ENCODE peak calls at places on chromosomes 13 and 19, in five cellular contexts. Z is left lung; J is CD8-positive, alpha-beta T cell; I is lower leg skin; Q is AG10803. U is an unnamed sample.

GRCh38 chr13:37640499-37640898 is 41.9 kb upstream of the POSTN start:
- DNase-seq in Z (no peak), J (no peak), I (no peak), Q (peak), U (no peak)

GRCh38 chr13:83325454-83325853 is 556.8 kb downstream of the SLITRK1 start:
- DNase-seq in Z (no peak), J (no peak), I (no peak), Q (peak), U (no peak)

GRCh38 chr13:28415994-28416411 is 78.9 kb downstream of the FLT1 start:
- DNase-seq in Z (no peak), J (no peak), I (no peak), Q (no peak), U (no peak)

GRCh38 chr13:99386911-99387788 is 80.0 kb upstream of the GPR183 start:
- DNase-seq in Z (peak), J (peak), I (peak), Q (no peak), U (peak)

GRCh38 chr13:46150134-46150693 is 31.8 kb downstream of the LCP1 start:
- DNase-seq in Z (no peak), J (no peak), I (no peak), Q (no peak), U (no peak)

GRCh38 chr13:26184791-26185250 is 37.3 kb downstream of the RNF6 start:
- DNase-seq in Z (no peak), J (peak), I (peak), Q (peak), U (peak)

GRCh38 chr13:111965466-111966214 is 101.3 kb upstream of the SOX1 start:
- DNase-seq in Z (no peak), J (no peak), I (no peak), Q (no peak), U (no peak)

GRCh38 chr13:51765142-51765515 is 38.8 kb downstream of the DHRS12 start:
- DNase-seq in Z (no peak), J (no peak), I (no peak), Q (peak), U (no peak)

GRCh38 chr13:100131863-100132574 is 43.1 kb downstream of the PCCA start:
- DNase-seq in Z (no peak), J (no peak), I (no peak), Q (peak), U (no peak)

GRCh38 chr19:40165362-40165937 is 25.8 kb upstream of the MAP3K10 start:
- DNase-seq in Z (peak), J (peak), I (peak), Q (peak), U (peak)

GRCh38 chr13:80278706-80279105 is 62.2 kb downstream of the SPRY2 start:
- DNase-seq in Z (peak), J (no peak), I (no peak), Q (no peak), U (no peak)

DNA sequence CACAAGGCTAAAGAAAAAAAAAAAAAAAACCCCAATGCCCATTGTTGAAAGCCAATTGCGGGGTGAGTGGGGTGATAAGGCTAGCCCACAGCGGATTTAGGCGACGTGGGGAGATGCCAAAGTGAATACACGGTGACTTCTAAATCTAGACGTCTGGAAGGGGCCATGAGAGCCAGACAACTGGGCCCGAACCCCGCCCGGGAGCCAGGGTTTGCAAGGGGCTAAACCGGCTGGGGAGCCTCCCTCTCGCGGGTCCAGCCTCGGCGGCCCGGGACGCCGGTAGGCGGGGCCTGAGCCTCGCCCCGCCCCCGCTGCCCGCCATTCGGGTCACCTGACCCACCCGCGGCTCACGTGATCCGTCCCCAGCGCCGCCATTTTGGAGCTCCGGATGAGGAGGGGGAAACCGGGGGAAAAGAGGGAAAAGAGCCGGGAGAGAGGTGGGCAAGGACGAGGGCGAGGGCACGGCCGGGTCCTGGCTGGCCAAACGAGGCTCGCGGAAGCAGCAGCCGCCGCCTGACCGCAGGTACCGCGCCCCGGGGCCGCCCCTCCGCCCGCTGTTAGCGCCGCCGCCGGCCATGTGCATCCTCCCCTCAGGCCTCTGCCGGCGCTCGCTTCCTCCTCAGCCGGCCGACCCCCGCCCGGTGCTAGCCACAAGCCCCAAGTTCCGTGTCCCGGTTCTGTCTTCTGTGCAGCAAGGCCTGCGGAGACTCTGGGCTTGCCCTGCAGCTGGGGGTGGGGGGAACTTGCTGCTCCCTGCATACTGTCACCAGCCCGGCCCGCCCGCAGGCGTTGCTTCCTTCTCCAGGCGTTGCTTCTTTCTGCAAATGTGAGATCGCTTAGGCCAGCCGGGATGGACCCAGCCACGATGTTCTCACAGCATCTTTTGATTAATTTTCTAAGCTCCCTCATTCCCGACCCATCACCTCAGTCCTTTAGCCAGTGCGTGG is at the start of gene ZNF507:
- DNase-seq in Z (peak), J (peak), I (peak), Q (peak), U (peak)
- TF ChIP-seq CTCF in Z (no peak), J (no peak), I (no peak), Q (no peak), U (no peak)

DNA sequence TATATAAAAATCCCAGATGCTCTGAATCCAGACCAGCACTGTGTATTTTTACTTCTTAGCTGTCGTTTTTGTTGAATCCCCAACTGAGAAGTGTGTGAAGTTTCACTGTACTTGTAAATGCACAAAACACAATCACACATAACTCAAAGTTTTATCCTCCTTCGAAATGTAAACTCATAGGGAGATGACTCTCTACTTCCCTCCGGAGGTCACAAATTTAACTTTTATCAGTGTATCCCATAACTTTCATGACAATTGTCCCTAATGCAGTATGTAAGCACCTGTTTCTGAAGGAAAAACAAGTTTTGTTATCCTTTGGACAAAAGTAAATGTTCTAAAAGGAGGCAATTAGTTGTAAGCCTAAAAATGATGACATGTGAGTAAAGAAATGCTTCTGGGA is 665.0 kb upstream of the SLITRK6 start:
- DNase-seq in Z (no peak), J (no peak), I (no peak), Q (no peak), U (no peak)
- TF ChIP-seq CTCF in Z (no peak), J (no peak), I (no peak), Q (no peak), U (peak)

DNA sequence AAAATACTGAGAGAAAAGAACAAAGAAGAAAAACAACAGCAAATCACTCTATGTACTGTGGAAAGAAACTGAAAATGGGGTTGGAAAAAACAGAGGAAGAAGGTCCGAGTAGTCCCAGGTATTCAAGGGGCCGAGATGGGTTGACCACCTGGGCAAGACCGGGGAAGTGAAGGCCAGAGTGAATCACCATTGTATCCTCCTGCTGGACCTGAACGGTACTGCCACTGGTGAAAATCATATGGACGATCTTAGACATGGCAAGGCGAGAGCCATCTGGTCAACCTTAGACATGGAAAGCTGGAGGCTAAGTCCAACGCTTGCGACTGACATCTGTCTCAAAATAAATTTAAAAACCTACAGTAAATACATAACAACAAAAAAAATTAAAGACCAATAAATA is 44.4 kb upstream of the ZNF91 start:
- DNase-seq in Z (no peak), J (no peak), I (no peak), Q (no peak), U (no peak)
- TF ChIP-seq CTCF in Z (no peak), J (no peak), I (no peak), Q (peak), U (peak)

GRCh38 chr13:102571075-102571474 is 25.7 kb upstream of the TPP2 start:
- DNase-seq in Z (no peak), J (no peak), I (no peak), Q (no peak), U (peak)
- TF ChIP-seq CTCF in Z (no peak), J (no peak), I (no peak), Q (peak), U (peak)

GRCh38 chr13:110555601-110556223 is 5.8 kb downstream of the RAB20 start:
- DNase-seq in Z (no peak), J (no peak), I (no peak), Q (no peak), U (no peak)
- TF ChIP-seq CTCF in Z (no peak), J (no peak), I (no peak), Q (no peak), U (no peak)

GRCh38 chr13:75225288-75225687 is 256.7 kb downstream of the TBC1D4 start:
- DNase-seq in Z (no peak), J (no peak), I (no peak), Q (no peak), U (no peak)

GRCh38 chr13:75226092-75226491 is 255.9 kb downstream of the TBC1D4 start:
- DNase-seq in Z (peak), J (no peak), I (no peak), Q (no peak), U (no peak)

GRCh38 chr13:75231235-75231634 is 250.7 kb downstream of the TBC1D4 start:
- DNase-seq in Z (no peak), J (no peak), I (no peak), Q (no peak), U (no peak)

GRCh38 chr13:75223981-75224742 is 257.8 kb downstream of the TBC1D4 start:
- DNase-seq in Z (no peak), J (no peak), I (no peak), Q (peak), U (peak)

GRCh38 chr13:75226755-75227435 is 255.1 kb downstream of the TBC1D4 start:
- DNase-seq in Z (no peak), J (no peak), I (no peak), Q (peak), U (no peak)
- TF ChIP-seq CTCF in Z (no peak), J (no peak), I (no peak), Q (no peak), U (no peak)

DNA sequence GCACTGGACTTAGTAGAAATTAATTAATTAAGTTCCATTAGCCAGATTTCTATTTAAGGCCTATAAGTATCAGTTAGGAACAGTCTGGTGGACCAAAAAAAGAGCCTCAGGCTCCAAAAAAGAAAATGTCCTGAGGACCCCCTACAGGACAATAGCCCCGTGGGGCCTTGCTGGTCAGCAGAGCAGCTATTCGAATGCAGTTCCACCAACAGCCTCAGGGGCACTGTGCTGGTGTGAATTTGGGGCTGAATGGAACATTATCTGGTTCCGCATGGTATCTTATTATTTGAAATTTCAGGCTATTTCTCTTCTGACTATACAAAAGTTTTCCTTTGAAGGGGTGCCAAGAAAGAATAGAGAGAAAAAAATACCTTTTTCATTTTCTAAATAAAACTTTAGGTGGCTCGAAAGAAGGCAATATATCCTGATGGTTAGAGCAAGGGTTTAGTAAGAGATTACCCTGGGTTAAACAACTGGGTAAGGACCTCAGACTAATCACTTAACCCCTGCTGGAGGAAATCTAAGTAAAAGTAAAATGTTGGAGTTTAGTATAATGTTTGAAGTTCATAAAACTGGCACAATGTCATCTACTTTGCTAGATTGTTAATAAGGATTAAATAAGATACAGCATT is 147.2 kb downstream of the MIPEP start:
- DNase-seq in Z (no peak), J (no peak), I (no peak), Q (no peak), U (peak)
- TF ChIP-seq CTCF in Z (peak), J (no peak), I (no peak), Q (peak), U (peak)

GRCh38 chr19:41897820-41898219 is 14.8 kb downstream of the ARHGEF1 start:
- DNase-seq in Z (peak), J (no peak), I (no peak), Q (no peak), U (no peak)

GRCh38 chr19:41894350-41894749 is 11.4 kb downstream of the ARHGEF1 start:
- DNase-seq in Z (peak), J (no peak), I (no peak), Q (no peak), U (peak)

GRCh38 chr19:41896581-41896942 is 13.6 kb downstream of the ARHGEF1 start:
- DNase-seq in Z (no peak), J (no peak), I (no peak), Q (no peak), U (no peak)

GRCh38 chr19:41897181-41897580 is 14.2 kb downstream of the ARHGEF1 start:
- DNase-seq in Z (no peak), J (no peak), I (no peak), Q (no peak), U (no peak)

GRCh38 chr19:41895745-41896580 is 13.0 kb downstream of the ARHGEF1 start:
- DNase-seq in Z (no peak), J (no peak), I (no peak), Q (no peak), U (peak)
- TF ChIP-seq CTCF in Z (no peak), J (peak), I (no peak), Q (peak), U (peak)

DNA sequence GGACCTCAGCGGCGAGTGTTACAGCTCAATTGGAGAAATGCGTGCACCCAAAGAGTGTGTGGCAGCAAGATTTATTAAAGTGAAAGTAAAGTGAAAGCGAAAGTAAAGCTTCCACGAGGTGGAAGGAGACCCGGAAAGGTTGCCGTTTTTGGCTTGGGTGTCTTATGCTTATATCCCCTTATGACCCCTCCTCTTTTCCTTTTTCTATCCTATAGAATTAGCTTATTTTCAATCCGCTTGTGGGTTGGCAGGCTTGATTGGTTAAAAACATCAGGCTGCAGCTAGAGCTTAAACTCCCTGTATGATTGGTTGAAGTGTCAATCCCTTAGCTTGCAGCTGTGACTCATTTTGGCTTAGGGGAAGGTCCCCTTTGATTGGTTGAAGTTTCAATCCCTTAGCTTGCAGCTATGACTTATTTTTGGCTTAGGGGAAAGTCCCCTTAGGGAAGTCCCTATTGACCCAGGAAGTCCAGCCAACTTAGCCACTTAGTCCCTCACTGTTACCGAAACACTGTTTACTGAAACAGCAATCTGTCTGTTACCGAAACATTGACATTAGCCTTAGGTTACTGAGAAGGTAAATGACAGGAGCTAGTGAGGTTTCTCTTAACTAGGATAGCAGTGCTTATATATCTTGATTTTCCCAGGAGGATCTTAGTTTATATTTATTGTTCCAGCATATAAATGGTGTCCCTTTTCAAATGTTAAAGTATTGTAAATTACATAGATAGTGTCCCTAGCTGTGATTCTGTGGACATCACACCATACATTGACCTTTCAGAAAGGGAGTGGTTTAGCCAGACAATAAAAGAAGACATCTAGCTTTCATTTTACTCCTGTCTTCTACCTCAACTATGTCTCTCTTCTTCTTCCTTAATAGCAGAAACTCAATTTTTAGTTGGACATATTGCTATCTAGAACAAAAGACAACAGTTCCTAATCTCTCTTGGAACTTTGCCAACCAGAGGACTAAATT is 575.8 kb downstream of the DACH1 start:
- DNase-seq in Z (no peak), J (peak), I (peak), Q (peak), U (no peak)
- TF ChIP-seq CTCF in Z (no peak), J (no peak), I (no peak), Q (no peak), U (no peak)

U was measured in glutamatergic neuron.